ENCODE peak calls at places on chromosome 1, in nine cellular contexts. C is activated CD4-positive, alpha-beta T cell treated with anti-CD3 and anti-CD28 coated beads, Interleukin-2, amount 10 ng/mL, durations not matched to agents 7 days and 5 days; J is CD8-positive, alpha-beta memory T cell; M is esophagus muscularis mucosa; N is Caki2; L is T-helper 2 cell treated with Interferon-gamma antibody and Interleukin-4, amounts not matched to agents 5 μg/mL and 100 μg/mL, for 36 hours; G is astrocyte of the spinal cord; I is amygdala; Q is progenitor cell of endocrine pancreas. T is an unnamed sample.

GRCh38 chr1:216502528-216503162 is 79.4 kb upstream of the USH2A start:
- DNase-seq in C (no peak), J (no peak), M (no peak), N (no peak), L (no peak), G (no peak), I (no peak), Q (no peak), T (peak)

GRCh38 chr1:113275691-113276090 is 114.6 kb upstream of the MAGI3 start:
- DNase-seq in C (no peak), J (no peak), M (no peak), N (no peak), L (no peak), G (no peak), I (no peak), Q (no peak), T (no peak)

GRCh38 chr1:204545881-204546280 is 29.7 kb downstream of the MDM4 start:
- DNase-seq in C (no peak), J (no peak), M (no peak), N (no peak), L (no peak), G (no peak), I (no peak), Q (no peak), T (no peak)

GRCh38 chr1:74222701-74223100 is 12.5 kb upstream of the TNNI3K start:
- DNase-seq in C (no peak), J (no peak), M (no peak), N (no peak), L (no peak), G (peak), I (no peak), Q (no peak), T (no peak)

GRCh38 chr1:70916028-70916427 is 131.6 kb downstream of the PTGER3 start:
- DNase-seq in C (no peak), J (no peak), M (no peak), N (no peak), L (no peak), G (no peak), I (no peak), Q (no peak), T (no peak)

GRCh38 chr1:177585492-177586220 is 384.2 kb downstream of the SEC16B start:
- DNase-seq in C (no peak), J (no peak), M (no peak), N (no peak), L (no peak), G (peak), I (no peak), Q (no peak), T (no peak)

GRCh38 chr1:64192290-64192689 is 11.1 kb upstream of the UBE2U start:
- DNase-seq in C (no peak), J (no peak), M (no peak), N (no peak), L (no peak), G (no peak), I (no peak), Q (no peak), T (no peak)

GRCh38 chr1:244384066-244384465 is 67.6 kb downstream of the ADSS2 start:
- DNase-seq in C (no peak), J (no peak), M (no peak), N (no peak), L (no peak), G (no peak), I (no peak), Q (no peak), T (no peak)

GRCh38 chr1:83632906-83633305 is 366.0 kb downstream of the TTLL7 start:
- DNase-seq in C (no peak), J (no peak), M (no peak), N (no peak), L (no peak), G (no peak), I (no peak), Q (no peak), T (no peak)

GRCh38 chr1:54273092-54273836 is 73.3 kb downstream of the MRPL37 start:
- DNase-seq in C (no peak), J (no peak), M (peak), N (peak), L (no peak), G (peak), I (peak), Q (peak), T (no peak)

GRCh38 chr1:121417289-121417955 is 232.6 kb downstream of the SRGAP2C start:
- DNase-seq in C (no peak), J (no peak), M (no peak), N (no peak), L (no peak), G (no peak), I (no peak), Q (no peak), T (no peak)

GRCh38 chr1:165375623-165376022 is 19.1 kb upstream of the LMX1A start:
- DNase-seq in C (no peak), J (no peak), M (no peak), N (peak), L (no peak), G (no peak), I (no peak), Q (no peak), T (no peak)

GRCh38 chr1:46153732-46154131 is 21.2 kb upstream of the TSPAN1 start:
- DNase-seq in C (no peak), J (no peak), M (no peak), N (no peak), L (no peak), G (no peak), I (no peak), Q (no peak), T (no peak)

GRCh38 chr1:162023547-162024501 is at the start of gene OLFML2B:
- DNase-seq in C (peak), J (no peak), M (no peak), N (peak), L (peak), G (peak), I (no peak), Q (peak), T (peak)

GRCh38 chr1:29943034-29943433 is 706.7 kb downstream of the PTPRU start:
- DNase-seq in C (no peak), J (no peak), M (no peak), N (no peak), L (no peak), G (no peak), I (no peak), Q (no peak), T (no peak)

GRCh38 chr1:21217812-21218596 is 41.3 kb upstream of the EIF4G3 start:
- DNase-seq in C (peak), J (peak), M (no peak), N (peak), L (no peak), G (no peak), I (no peak), Q (peak), T (peak)

GRCh38 chr1:165395522-165396300 is 39.2 kb upstream of the LMX1A start:
- DNase-seq in C (no peak), J (no peak), M (no peak), N (no peak), L (no peak), G (no peak), I (no peak), Q (no peak), T (no peak)